ENCODE peak calls at places on chromosome 1, in four cellular contexts. Z is GM12878, T is HL-60, C is K562. D is an unnamed sample.

GRCh38 chr1:24562625-24563024 is 6.7 kb downstream of the NCMAP start:
- DNase-seq in Z (no peak), T (no peak), C (no peak), D (no peak)

GRCh38 chr1:180150982-180151381 is 3.7 kb upstream of the QSOX1 start:
- DNase-seq in Z (no peak), T (peak), C (no peak), D (no peak)

GRCh38 chr1:174040387-174040786 is 18.2 kb upstream of the RC3H1 start:
- DNase-seq in Z (no peak), T (no peak), C (peak), D (no peak)

GRCh38 chr1:178052650-178053461 is 41.0 kb upstream of the RASAL2 start:
- DNase-seq in Z (no peak), T (no peak), C (no peak), D (no peak)

GRCh38 chr1:174742805-174743653 is 256.7 kb upstream of the CACYBP start:
- DNase-seq in Z (no peak), T (no peak), C (no peak), D (no peak)

GRCh38 chr1:33517596-33518250 is 45.3 kb downstream of the ZSCAN20 start:
- DNase-seq in Z (no peak), T (no peak), C (no peak), D (no peak)

GRCh38 chr1:145773423-145773822 is 50.5 kb downstream of the RNF115 start:
- DNase-seq in Z (no peak), T (no peak), C (no peak), D (no peak)

GRCh38 chr1:225437710-225438437 is 10.0 kb upstream of the LBR start:
- DNase-seq in Z (no peak), T (no peak), C (peak), D (no peak)

GRCh38 chr1:179177182-179177581 is 52.3 kb downstream of the ABL2 start:
- DNase-seq in Z (no peak), T (no peak), C (no peak), D (no peak)

GRCh38 chr1:117886101-117886795 is 43.2 kb downstream of the GDAP2 start:
- DNase-seq in Z (no peak), T (no peak), C (no peak), D (no peak)

GRCh38 chr1:68454534-68454933 is 4.8 kb upstream of the RPE65 start:
- DNase-seq in Z (no peak), T (no peak), C (no peak), D (no peak)

GRCh38 chr1:186231861-186232436 is 143.1 kb downstream of the TPR start:
- DNase-seq in Z (no peak), T (no peak), C (no peak), D (no peak)

GRCh38 chr1:46180082-46180616 is 3.9 kb upstream of the P3R3URF start:
- DNase-seq in Z (no peak), T (no peak), C (peak), D (no peak)

GRCh38 chr1:233945573-233945972 is 41.1 kb downstream of the SLC35F3 start:
- DNase-seq in Z (peak), T (no peak), C (no peak), D (no peak)

GRCh38 chr1:236460103-236460502 is 63.7 kb upstream of the LGALS8 start:
- DNase-seq in Z (no peak), T (no peak), C (no peak), D (no peak)

GRCh38 chr1:232629250-232630046 is 485 bp downstream of the SIPA1L2 start:
- DNase-seq in Z (no peak), T (no peak), C (no peak), D (no peak)

GRCh38 chr1:61083014-61083798 is 845 bp downstream of the NFIA start:
- DNase-seq in Z (no peak), T (no peak), C (peak), D (no peak)

GRCh38 chr1:54543729-54544496 is 4.1 kb upstream of the ACOT11 start:
- DNase-seq in Z (no peak), T (peak), C (no peak), D (no peak)

GRCh38 chr1:76124196-76124595 is 49.6 kb downstream of the ST6GALNAC3 start:
- DNase-seq in Z (no peak), T (no peak), C (no peak), D (no peak)

GRCh38 chr1:204166237-204166636 is at the start of gene REN:
- DNase-seq in Z (no peak), T (no peak), C (no peak), D (no peak)

GRCh38 chr1:230186003-230186863 is 119.2 kb downstream of the GALNT2 start:
- DNase-seq in Z (no peak), T (no peak), C (peak), D (no peak)

GRCh38 chr1:8145525-8145924 is 119.4 kb upstream of the ERRFI1 start:
- DNase-seq in Z (no peak), T (no peak), C (no peak), D (no peak)
- TF ChIP-seq SPI1 in Z (peak), T (no peak), C (no peak), D (peak)

DNA sequence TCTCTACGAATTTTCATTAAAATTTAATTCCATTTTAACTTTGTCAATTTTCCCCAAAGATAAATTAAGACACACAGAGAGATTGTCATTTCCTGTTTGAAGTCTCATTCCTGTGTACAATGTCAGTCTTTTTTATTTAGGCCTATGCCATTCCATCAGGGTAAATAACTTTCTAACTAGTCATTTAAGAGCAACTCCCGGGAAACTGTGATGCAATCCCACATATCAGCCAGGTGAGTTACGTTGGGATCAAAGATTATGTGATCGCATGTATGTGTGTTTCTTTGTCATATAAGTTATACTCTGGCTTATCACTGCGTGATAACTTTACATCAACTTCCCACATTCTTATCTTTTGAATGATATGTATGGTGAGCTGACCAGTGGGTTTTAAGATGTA is 86.1 kb upstream of the S1PR1 start:
- DNase-seq in Z (no peak), T (no peak), C (no peak), D (no peak)
- TF ChIP-seq SPI1 in Z (no peak), T (no peak), C (no peak), D (no peak)

GRCh38 chr1:246580497-246581047 is 14.3 kb downstream of the CNST start:
- DNase-seq in Z (no peak), T (no peak), C (no peak), D (no peak)

GRCh38 chr1:246587032-246587431 is 20.8 kb downstream of the CNST start:
- DNase-seq in Z (no peak), T (no peak), C (no peak), D (no peak)

GRCh38 chr1:246583056-246583440 is 16.8 kb downstream of the CNST start:
- DNase-seq in Z (no peak), T (no peak), C (no peak), D (no peak)

GRCh38 chr1:246582301-246583055 is 16.2 kb downstream of the CNST start:
- DNase-seq in Z (no peak), T (no peak), C (peak), D (no peak)

GRCh38 chr1:246583448-246584185 is 17.4 kb downstream of the CNST start:
- DNase-seq in Z (no peak), T (no peak), C (peak), D (no peak)
- TF ChIP-seq SPI1 in Z (no peak), T (no peak), C (no peak), D (no peak)

DNA sequence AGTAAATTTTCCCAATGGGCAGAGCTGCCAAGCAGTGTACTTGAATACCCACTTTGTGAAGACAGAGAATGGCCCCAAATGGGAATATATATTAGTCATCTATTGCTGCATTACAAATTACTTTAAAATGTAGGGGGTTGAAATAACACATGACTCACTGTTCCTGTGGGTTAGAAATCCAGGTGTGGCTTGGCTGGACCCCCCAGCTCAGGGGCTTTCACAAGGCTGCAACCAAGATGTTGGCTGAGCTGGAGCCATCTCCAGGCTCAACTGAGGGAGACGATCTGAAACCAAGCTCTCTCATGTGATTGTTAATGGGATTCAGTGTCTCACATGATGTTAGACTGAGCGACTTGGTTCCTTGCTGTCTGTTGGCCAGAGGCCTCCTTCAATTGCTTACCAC is 33.4 kb upstream of the ARHGAP29 start:
- DNase-seq in Z (no peak), T (no peak), C (no peak), D (no peak)
- TF ChIP-seq SPI1 in Z (no peak), T (no peak), C (no peak), D (no peak)

DNA sequence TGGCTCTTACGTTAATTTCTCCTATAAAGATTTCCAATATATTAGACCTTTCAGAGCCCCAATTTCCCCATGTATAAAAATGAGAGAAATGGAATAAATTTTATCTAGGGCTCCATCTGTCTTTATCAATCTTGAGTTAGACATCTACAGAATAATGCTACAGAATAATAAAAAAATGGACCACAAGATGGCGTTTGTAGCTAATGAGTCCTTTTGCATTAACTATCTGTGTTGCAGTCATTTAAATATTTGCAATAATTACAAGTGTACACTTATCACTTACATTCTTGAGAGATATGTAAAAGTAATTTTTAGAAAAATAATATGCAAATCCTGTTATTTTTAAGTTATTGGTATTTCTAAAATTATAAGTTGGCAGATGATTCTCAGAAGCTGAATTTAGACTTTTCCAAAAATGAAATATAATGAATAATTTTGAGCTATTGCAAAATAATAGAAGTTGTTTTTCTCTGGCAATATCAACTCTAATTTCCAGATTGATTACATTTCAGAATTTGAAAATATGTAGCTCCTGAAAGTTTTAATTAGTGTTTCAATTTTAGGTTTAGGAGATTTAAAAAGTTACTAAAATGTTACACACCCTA is 87.7 kb downstream of the SNX7 start:
- DNase-seq in Z (no peak), T (no peak), C (no peak), D (no peak)
- TF ChIP-seq SPI1 in Z (no peak), T (no peak), C (no peak), D (no peak)

DNA sequence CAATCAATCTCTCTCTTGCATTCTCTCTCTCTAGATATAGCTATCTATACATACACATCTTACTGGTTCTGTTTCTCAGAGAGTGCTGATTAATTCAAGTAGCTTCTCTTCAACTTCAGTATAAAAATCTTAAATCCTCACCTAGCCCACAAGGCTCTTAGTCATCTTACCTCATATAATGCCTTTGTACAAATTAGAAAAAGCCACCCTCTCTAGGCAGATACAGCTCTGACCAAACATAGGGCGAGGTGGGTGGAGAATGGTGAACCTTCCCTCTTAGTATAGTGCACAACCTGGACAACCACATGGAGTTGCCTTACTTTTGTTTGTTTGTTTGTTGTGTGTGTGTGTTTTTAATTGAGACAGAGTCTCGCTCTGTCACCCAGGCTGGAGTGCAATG is 5.1 kb upstream of the INAVA start:
- DNase-seq in Z (no peak), T (no peak), C (no peak), D (no peak)
- TF ChIP-seq SPI1 in Z (no peak), T (no peak), C (no peak), D (no peak)

D was measured in GM12891.